ENCODE peak calls at places on chromosomes 4 and X, in seven cellular contexts. X is IMR-90, T is HCT116, V is A549, S is SK-N-SH, I is PC-9, M is K562. Q is an unnamed sample.
A peak's percentile ranks its signal among the peaks of the same experiment; 100 is the strongest.

GRCh38 chrX:13780868-13781427 is 35.9 kb downstream of the GPM6B start:
- DNase-seq in X (no peak), T (no peak), V (no peak), S (no peak), I (no peak), M (no peak), Q (no peak)

GRCh38 chr4:54941994-54942552 is 183.3 kb downstream of the KDR start:
- DNase-seq in X (no peak), T (no peak), V (no peak), S (no peak), I (no peak), M (no peak), Q (no peak)

GRCh38 chrX:7146703-7147430 is 645 bp upstream of the STS start:
- DNase-seq in X (no peak), T (no peak), V (no peak), S (no peak), I (no peak), M (peak; percentile 35), Q (peak; percentile 12)

GRCh38 chr4:10085828-10086505 is 30.6 kb downstream of the WDR1 start:
- DNase-seq in X (no peak), T (no peak), V (no peak), S (peak; percentile 10), I (no peak), M (no peak), Q (no peak)

GRCh38 chrX:9832811-9833210 is 46.6 kb downstream of the SHROOM2 start:
- DNase-seq in X (no peak), T (no peak), V (no peak), S (no peak), I (no peak), M (no peak), Q (no peak)

GRCh38 chr4:101282076-101282844 is 65.1 kb downstream of the PPP3CA start:
- DNase-seq in X (no peak), T (no peak), V (no peak), S (no peak), I (no peak), M (no peak), Q (no peak)

GRCh38 chr4:189001283-189001970 is 862.2 kb downstream of the TRIML1 start:
- DNase-seq in X (no peak), T (no peak), V (no peak), S (no peak), I (no peak), M (no peak), Q (no peak)

GRCh38 chr4:184349283-184350039 is 124.9 kb downstream of the IRF2 start:
- DNase-seq in X (no peak), T (no peak), V (no peak), S (no peak), I (no peak), M (no peak), Q (no peak)

GRCh38 chrX:22559506-22559905 is 286.8 kb downstream of the CBLL2 start:
- DNase-seq in X (peak; percentile 19), T (no peak), V (no peak), S (no peak), I (no peak), M (no peak), Q (peak; percentile 56)

GRCh38 chr4:86493460-86493859 is 100.7 kb upstream of the PTPN13 start:
- DNase-seq in X (peak; percentile 36), T (no peak), V (no peak), S (no peak), I (no peak), M (no peak), Q (peak; percentile 28)

GRCh38 chr4:86497131-86497530 is 97.0 kb upstream of the PTPN13 start:
- DNase-seq in X (no peak), T (no peak), V (no peak), S (no peak), I (no peak), M (no peak), Q (peak; percentile 27)

GRCh38 chr4:86498560-86499166 is 95.5 kb upstream of the PTPN13 start:
- DNase-seq in X (peak; percentile 68), T (peak; percentile 47), V (peak; percentile 16), S (peak; percentile 47), I (no peak), M (peak; percentile 52), Q (peak; percentile 74)

GRCh38 chr4:86497980-86498379 is 96.1 kb upstream of the PTPN13 start:
- DNase-seq in X (no peak), T (no peak), V (no peak), S (no peak), I (no peak), M (no peak), Q (no peak)

DNA sequence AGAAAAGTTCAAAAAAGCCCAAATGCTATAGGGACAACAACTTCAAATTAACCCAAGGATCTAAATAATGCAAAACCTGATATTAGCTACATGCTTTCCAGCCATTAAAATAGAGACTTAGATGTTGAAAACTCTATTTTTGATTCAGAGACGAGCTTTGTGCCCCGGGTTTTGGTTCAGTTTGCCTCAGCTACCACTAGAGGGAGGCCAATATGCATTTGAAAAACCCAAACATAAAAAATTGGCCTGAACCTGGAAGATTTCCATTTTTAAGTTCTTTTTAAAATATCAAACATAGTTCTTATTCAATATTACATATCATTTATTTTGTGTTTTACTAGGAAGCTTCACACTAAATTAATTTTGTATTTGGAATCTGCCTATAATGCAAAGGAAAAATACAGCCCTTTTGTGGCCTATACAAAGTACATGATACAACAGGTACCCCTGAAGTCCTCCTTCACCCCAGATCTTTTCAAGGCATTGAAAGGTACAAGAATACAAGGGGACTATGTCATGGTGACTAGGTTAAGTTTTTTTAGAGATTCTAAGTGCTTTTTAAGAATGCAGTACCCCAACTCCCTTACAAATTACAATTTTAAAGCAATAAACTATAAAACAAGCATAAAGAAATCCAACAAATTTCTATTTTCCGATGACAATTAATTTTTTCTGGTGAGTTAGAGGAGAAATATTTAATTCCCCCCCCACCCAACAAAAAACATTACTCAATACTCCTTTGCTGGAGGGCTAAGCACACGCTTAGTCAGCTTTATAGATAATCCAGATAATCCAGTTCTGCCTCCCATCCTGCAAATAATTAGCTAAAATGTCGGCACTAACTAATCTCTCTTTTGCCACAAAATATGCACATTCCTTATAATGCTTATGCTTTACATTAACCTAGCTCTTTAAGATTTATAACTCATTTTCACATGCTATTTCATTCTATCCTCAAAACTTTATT is 97.7 kb upstream of the PTPN13 start:
- DNase-seq in X (peak; percentile 57), T (peak; percentile 35), V (peak; percentile 41), S (peak; percentile 52), I (peak; percentile 8), M (peak; percentile 56), Q (peak; percentile 25)
- H3K4me2 ChIP-seq in X (peak overlapping the region; percentile 2), T (peak overlapping the region; percentile 23), V (peak overlapping the region; percentile 67), S (no peak overlapping the region), I (peak overlapping the region; percentile 54), M (no peak overlapping the region), Q (no peak overlapping the region)

DNA sequence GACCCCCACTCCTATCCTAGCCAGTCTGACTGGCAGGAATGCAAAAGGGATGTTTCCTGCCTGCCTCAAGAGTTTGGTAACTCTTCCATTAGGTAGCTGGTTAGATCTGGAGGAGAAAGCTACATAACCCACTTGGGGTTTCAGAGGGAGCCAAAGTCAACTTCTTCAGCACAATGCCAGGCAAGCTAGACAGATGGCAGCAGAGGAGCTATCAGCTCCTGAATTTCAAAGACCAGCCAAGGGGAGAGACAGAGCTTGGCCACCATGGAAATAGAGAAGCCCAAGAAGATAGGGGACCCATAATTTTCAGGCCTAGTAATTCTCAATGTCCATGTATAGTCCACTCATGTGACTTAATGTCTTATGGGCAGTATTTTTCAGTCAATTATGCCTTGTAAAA is 56.4 kb downstream of the PGRMC1 start:
- DNase-seq in X (no peak), T (no peak), V (no peak), S (no peak), I (no peak), M (no peak), Q (no peak)
- TF ChIP-seq CTCF in X (no peak), T (peak; percentile 14), V (peak; percentile 10), S (no peak), I (peak; percentile 56), M (no peak), Q (no peak)

GRCh38 chr4:143355540-143356217 is 19.0 kb downstream of the GAB1 start:
- DNase-seq in X (peak; percentile 48), T (no peak), V (no peak), S (no peak), I (no peak), M (no peak), Q (peak; percentile 56)
- H3K4me3 ChIP-seq in X (no peak overlapping the region), T (no peak overlapping the region), V (no peak overlapping the region), S (no peak overlapping the region), I (no peak overlapping the region), M (no peak overlapping the region), Q (no peak overlapping the region)

DNA sequence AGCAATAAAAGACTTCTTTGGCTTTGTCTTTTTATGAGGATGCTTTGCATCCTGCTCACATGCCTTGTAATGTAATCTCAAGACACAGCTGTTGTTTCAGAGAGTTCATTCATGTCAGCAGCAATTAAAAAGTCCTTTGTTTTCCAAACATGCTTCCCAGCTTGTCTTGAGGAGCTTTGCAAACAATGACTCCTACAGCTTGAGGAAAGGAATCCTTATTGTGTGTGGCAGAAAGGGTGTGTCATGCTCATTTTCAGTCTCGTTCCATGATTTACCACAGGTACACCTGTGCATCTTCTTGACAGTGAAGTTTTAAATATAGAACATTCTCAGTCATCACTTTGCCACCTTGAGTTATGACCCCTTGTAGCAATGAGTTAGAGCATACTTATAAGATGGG is 139.3 kb upstream of the AADAT start:
- DNase-seq in X (no peak), T (no peak), V (no peak), S (no peak), I (no peak), M (no peak), Q (no peak)
- H3K4me2 ChIP-seq in X (no peak overlapping the region), T (no peak overlapping the region), V (no peak overlapping the region), S (no peak overlapping the region), I (no peak overlapping the region), M (no peak overlapping the region), Q (no peak overlapping the region)

GRCh38 chr4:27701563-27701962 is 840.9 kb downstream of the STIM2 start:
- DNase-seq in X (peak; percentile 0), T (no peak), V (no peak), S (no peak), I (no peak), M (no peak), Q (no peak)

GRCh38 chr4:27703771-27704170 is 843.1 kb downstream of the STIM2 start:
- DNase-seq in X (no peak), T (no peak), V (no peak), S (no peak), I (no peak), M (no peak), Q (no peak)

GRCh38 chr4:27702710-27703431 is 842.2 kb downstream of the STIM2 start:
- DNase-seq in X (peak; percentile 1), T (peak; percentile 19), V (no peak), S (peak; percentile 3), I (peak; percentile 11), M (no peak), Q (peak; percentile 12)
- TF ChIP-seq CTCF in X (peak; percentile 24), T (peak; percentile 6), V (peak; percentile 19), S (peak; percentile 37), I (peak; percentile 47), M (no peak), Q (peak; percentile 42)

GRCh38 chr4:108034560-108034959 is 44.9 kb downstream of the HADH start:
- DNase-seq in X (no peak), T (no peak), V (no peak), S (no peak), I (no peak), M (no peak), Q (no peak)
- H3K4me3 ChIP-seq in X (no peak overlapping the region), T (no peak overlapping the region), V (no peak overlapping the region), S (no peak overlapping the region), I (no peak overlapping the region), M (no peak overlapping the region), Q (no peak overlapping the region)

DNA sequence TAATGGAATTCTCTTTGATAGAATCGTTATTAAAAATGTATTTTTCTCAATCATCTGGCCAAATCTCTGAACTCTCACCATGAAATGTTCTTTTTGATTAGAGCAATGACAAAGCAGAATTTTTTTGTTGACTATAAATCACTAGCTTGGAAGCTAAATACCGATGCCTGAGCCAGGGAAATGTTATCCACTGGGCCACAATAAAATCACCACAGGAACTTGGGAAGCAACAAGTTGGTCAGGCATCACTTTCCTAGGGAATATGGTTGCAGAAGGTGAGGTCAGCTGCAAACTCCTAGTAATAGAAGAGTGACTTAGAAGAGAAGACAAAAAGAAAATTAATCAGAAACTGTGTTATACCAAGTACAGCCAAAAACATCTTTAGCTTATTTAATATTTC is 60.6 kb upstream of the CFAP47 start:
- DNase-seq in X (no peak), T (no peak), V (no peak), S (no peak), I (no peak), M (no peak), Q (no peak)
- H3K4me2 ChIP-seq in X (no peak overlapping the region), T (no peak overlapping the region), V (no peak overlapping the region), S (no peak overlapping the region), I (no peak overlapping the region), M (no peak overlapping the region), Q (no peak overlapping the region)